ENCODE peak calls at places on chromosomes 7 and 10, in nine cellular contexts. G, O, F, H, D, I, S, U and A are unnamed samples.

GRCh38 chr7:9945882-9946281 is 1027.8 kb upstream of the PHF14 start:
- DNase-seq in I (no peak), O (no peak), S (no peak), D (no peak), G (no peak), H (no peak), U (no peak), F (no peak), A (no peak)

GRCh38 chr10:74213571-74214162 is 62.6 kb downstream of the ADK start:
- DNase-seq in O (peak), G (no peak), F (peak), U (no peak), S (peak), I (no peak), H (peak), D (peak), A (no peak)

GRCh38 chr10:94123253-94123995 is 129.7 kb downstream of the PLCE1 start:
- DNase-seq in D (peak), O (no peak), H (no peak), G (no peak), F (no peak), I (no peak), U (no peak), S (no peak), A (no peak)

GRCh38 chr10:73225518-73225917 is 21.5 kb downstream of the DNAJC9 start:
- DNase-seq in H (no peak), F (no peak), S (no peak), O (no peak), D (no peak), U (no peak), I (no peak), G (no peak), A (no peak)

GRCh38 chr10:60270426-60270825 is 119.2 kb downstream of the ANK3 start:
- DNase-seq in U (no peak), F (no peak), I (no peak), H (no peak), D (no peak), S (no peak), G (no peak), O (no peak), A (no peak)

GRCh38 chr7:117393781-117394180 is 33.5 kb downstream of the ASZ1 start:
- DNase-seq in I (no peak), S (no peak), D (no peak), F (no peak), G (no peak), O (no peak), H (no peak), U (no peak), A (no peak)

GRCh38 chr10:34124522-34125035 is 690.5 kb downstream of the PARD3 start:
- DNase-seq in I (no peak), F (no peak), O (no peak), S (no peak), G (no peak), U (no peak), H (no peak), D (peak), A (peak)

GRCh38 chr7:157519246-157519645 is 182.4 kb downstream of the DNAJB6 start:
- DNase-seq in F (no peak), S (no peak), D (no peak), U (no peak), H (no peak), G (peak), O (no peak), I (peak), A (no peak)

GRCh38 chr7:34260282-34260681 is 354.9 kb downstream of the BMPER start:
- DNase-seq in F (no peak), S (peak), U (no peak), I (no peak), H (no peak), D (peak), G (no peak), O (no peak), A (no peak)

GRCh38 chr10:30606313-30606712 is 23.2 kb downstream of the LYZL2 start:
- DNase-seq in S (no peak), G (no peak), H (no peak), F (no peak), I (no peak), U (no peak), O (no peak), D (peak), A (no peak)

GRCh38 chr10:78742730-78743615 is 325.8 kb upstream of the ZMIZ1 start:
- DNase-seq in F (no peak), I (peak), D (no peak), O (no peak), G (peak), H (no peak), S (peak), U (no peak), A (no peak)

GRCh38 chr10:51300617-51301350 is 226.5 kb downstream of the PRKG1 start:
- DNase-seq in G (no peak), H (no peak), O (no peak), I (no peak), F (no peak), D (no peak), U (no peak), S (no peak), A (no peak)

GRCh38 chr7:96495751-96496216 is 173.9 kb upstream of the SLC25A13 start:
- DNase-seq in U (peak), O (no peak), H (no peak), G (no peak), S (no peak), I (no peak), F (no peak), D (no peak), A (no peak)

GRCh38 chr7:135710417-135711138 is 17.4 kb downstream of the SLC13A4 start:
- DNase-seq in U (no peak), S (no peak), O (no peak), D (peak), G (no peak), F (peak), I (no peak), H (no peak), A (no peak)

GRCh38 chr7:129882531-129882930 is 70.2 kb downstream of the UBE2H start:
- DNase-seq in O (no peak), S (no peak), H (no peak), D (no peak), G (no peak), F (no peak), I (no peak), U (no peak), A (no peak)

GRCh38 chr7:157021893-157022680 is 11.6 kb upstream of the MNX1 start:
- DNase-seq in G (no peak), H (no peak), U (no peak), S (no peak), D (no peak), I (no peak), F (no peak), O (no peak), A (no peak)

GRCh38 chr7:139995034-139995915 is 67.5 kb downstream of the PARP12 start:
- DNase-seq in F (no peak), I (peak), H (no peak), S (no peak), U (no peak), O (no peak), G (no peak), D (no peak), A (no peak)

GRCh38 chr10:115402690-115403089 is 309.5 kb downstream of the ATRNL1 start:
- DNase-seq in H (no peak), F (no peak), I (no peak), O (no peak), U (no peak), S (no peak), G (no peak), D (no peak), A (no peak)

GRCh38 chr10:33215154-33215553 is 119.3 kb downstream of the NRP1 start:
- DNase-seq in S (no peak), D (no peak), F (no peak), G (no peak), U (no peak), O (no peak), H (no peak), I (no peak), A (no peak)

GRCh38 chr10:43140414-43140813 is 2.2 kb downstream of the CSGALNACT2 start:
- DNase-seq in D (peak), S (no peak), H (no peak), G (no peak), O (no peak), U (no peak), I (no peak), F (no peak), A (no peak)

GRCh38 chr7:105849122-105849855 is 27.1 kb downstream of the ATXN7L1 start:
- DNase-seq in G (no peak), H (no peak), U (peak), F (no peak), O (no peak), I (no peak), D (peak), S (no peak), A (peak)

GRCh38 chr7:84216477-84216876 is 21.9 kb upstream of the SEMA3A start:
- DNase-seq in F (no peak), U (no peak), H (no peak), S (no peak), O (no peak), I (no peak), D (no peak), G (no peak), A (no peak)

GRCh38 chr7:31408120-31408729 is 67.7 kb upstream of the NEUROD6 start:
- DNase-seq in U (no peak), H (no peak), O (no peak), S (no peak), F (peak), G (no peak), D (peak), I (no peak), A (no peak)

GRCh38 chr7:49346200-49346899 is 422.0 kb downstream of the CDC14C start:
- DNase-seq in I (no peak), S (peak), H (no peak), G (no peak), F (no peak), D (no peak), O (no peak), U (no peak), A (no peak)

GRCh38 chr10:32788359-32788758 is 169.7 kb downstream of the ITGB1 start:
- DNase-seq in I (no peak), D (no peak), S (no peak), G (no peak), U (no peak), H (no peak), O (no peak), F (no peak), A (no peak)

GRCh38 chr10:55370021-55370420 is 569.0 kb upstream of the PCDH15 start:
- DNase-seq in S (no peak), F (no peak), I (no peak), O (no peak), G (no peak), U (no peak), D (no peak), H (no peak), A (no peak)

GRCh38 chr10:3533296-3533695 is 251.7 kb downstream of the KLF6 start:
- DNase-seq in F (no peak), D (no peak), G (no peak), H (no peak), O (no peak), U (no peak), I (no peak), S (no peak), A (no peak)

GRCh38 chr10:119252051-119252465 is 44.7 kb downstream of the GRK5 start:
- DNase-seq in U (no peak), F (peak), H (peak), D (no peak), O (no peak), S (no peak), I (no peak), G (no peak), A (peak)

GRCh38 chr10:34780818-34781380 is 34.2 kb downstream of the PARD3 start:
- DNase-seq in S (no peak), U (peak), G (peak), D (no peak), F (peak), I (no peak), H (peak), O (no peak), A (no peak)

GRCh38 chr7:1555046-1555812 is 776 bp downstream of the TMEM184A start:
- DNase-seq in S (no peak), O (peak), H (peak), D (peak), G (no peak), I (peak), F (peak), U (no peak), A (peak)

GRCh38 chr10:97788552-97789442 is 17.0 kb upstream of the SFRP5 start:
- DNase-seq in D (no peak), S (no peak), O (peak), U (no peak), G (no peak), F (peak), H (no peak), I (peak), A (peak)

GRCh38 chr7:2521952-2522591 is 2.5 kb downstream of the LFNG start:
- DNase-seq in I (no peak), O (peak), F (no peak), D (peak), H (no peak), S (no peak), U (no peak), G (no peak), A (peak)

GRCh38 chr10:120979435-120980315 is 128.5 kb downstream of the WDR11 start:
- DNase-seq in U (no peak), G (no peak), I (peak), H (peak), S (no peak), D (peak), O (peak), F (no peak), A (peak)

GRCh38 chr10:19466709-19467108 is 349.5 kb upstream of the PLXDC2 start:
- DNase-seq in U (no peak), O (no peak), S (no peak), D (no peak), G (no peak), F (no peak), H (no peak), I (no peak), A (no peak)

GRCh38 chr10:51718804-51719291 is 19.5 kb upstream of the CSTF2T start:
- DNase-seq in S (no peak), G (no peak), F (no peak), U (no peak), D (peak), I (no peak), H (no peak), O (no peak), A (no peak)

GRCh38 chr10:67784584-67784983 is 53.4 kb downstream of the DNAJC12 start:
- DNase-seq in F (no peak), I (no peak), O (no peak), U (no peak), D (no peak), H (no peak), G (no peak), S (no peak), A (no peak)

GRCh38 chr10:16832351-16833080 is 15.3 kb upstream of the RSU1 start:
- DNase-seq in U (no peak), S (no peak), D (peak), F (no peak), I (peak), O (peak), H (no peak), G (no peak), A (peak)

GRCh38 chr10:70540089-70540788 is 61.7 kb downstream of the PALD1 start:
- DNase-seq in U (no peak), G (no peak), I (no peak), S (no peak), O (no peak), D (peak), F (peak), H (peak), A (peak)
- TF ChIP-seq EP300 in U (no peak), G (no peak), I (no peak), S (no peak), O (no peak), D (no peak), F (no peak), H (no peak), A (no peak)

DNA sequence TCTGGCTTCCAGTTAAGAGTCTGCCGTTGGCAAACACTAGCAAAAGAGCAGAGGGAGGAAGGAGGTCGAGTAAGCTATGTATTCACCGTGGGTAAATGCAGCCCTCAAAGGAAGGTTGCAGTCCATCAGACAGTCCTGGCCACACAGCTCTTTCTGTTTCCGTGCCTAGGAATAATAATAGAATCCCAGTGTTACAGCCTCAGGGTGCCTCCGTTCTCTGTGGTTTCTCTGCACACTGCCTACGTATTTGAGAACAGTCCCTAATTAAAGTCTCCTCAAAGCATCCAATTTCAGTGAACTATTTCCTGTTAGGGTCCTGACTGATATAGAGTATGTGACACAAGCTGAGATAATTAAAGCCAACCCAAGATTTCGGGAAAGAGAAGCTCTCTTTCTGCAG is 176.7 kb downstream of the GPAM start:
- DNase-seq in I (no peak), G (no peak), H (no peak), O (no peak), F (no peak), D (no peak), S (no peak), U (no peak), A (no peak)
- H3K4me3 ChIP-seq in I (no peak), G (no peak), H (no peak), O (no peak), F (no peak), D (no peak), S (no peak), U (no peak), A (no peak)

GRCh38 chr10:22003111-22003963 is at the start of gene DNAJC1:
- DNase-seq in D (peak), G (peak), O (peak), F (peak), I (peak), S (peak), H (peak), U (peak), A (peak)

GRCh38 chr10:22002531-22003110 is 909 bp downstream of the DNAJC1 start:
- DNase-seq in U (no peak), G (no peak), O (no peak), D (peak), I (no peak), S (peak), F (peak), H (no peak), A (no peak)

GRCh38 chr10:22006379-22006884 is 2.9 kb upstream of the DNAJC1 start:
- DNase-seq in F (no peak), H (no peak), S (no peak), U (no peak), O (no peak), D (no peak), I (no peak), G (no peak), A (no peak)

GRCh38 chr10:22005763-22006162 is 2.2 kb upstream of the DNAJC1 start:
- DNase-seq in S (no peak), U (no peak), F (no peak), O (no peak), I (no peak), D (no peak), H (no peak), G (no peak), A (no peak)

GRCh38 chr10:22003964-22004281 is 393 bp upstream of the DNAJC1 start:
- DNase-seq in O (no peak), H (no peak), G (no peak), S (no peak), D (no peak), U (no peak), F (no peak), I (no peak), A (no peak)
- TF ChIP-seq POLR2A in O (no peak), H (no peak), G (no peak), S (no peak), D (no peak), U (no peak), F (no peak), I (no peak), A (no peak)

GRCh38 chr10:1573981-1574380 is 163.3 kb downstream of the ADARB2 start:
- DNase-seq in O (no peak), S (no peak), D (no peak), H (no peak), U (no peak), I (peak), F (no peak), G (peak), A (no peak)

GRCh38 chr10:1574719-1575118 is 162.6 kb downstream of the ADARB2 start:
- DNase-seq in F (no peak), G (peak), D (no peak), U (no peak), H (no peak), S (no peak), O (no peak), I (no peak), A (no peak)

GRCh38 chr10:1577371-1577770 is 160.0 kb downstream of the ADARB2 start:
- DNase-seq in H (no peak), G (peak), O (no peak), S (no peak), D (no peak), U (no peak), F (no peak), I (no peak), A (no peak)

GRCh38 chr10:1576467-1577259 is 160.7 kb downstream of the ADARB2 start:
- DNase-seq in I (no peak), F (no peak), U (no peak), S (no peak), G (peak), D (no peak), O (no peak), H (no peak), A (no peak)

GRCh38 chr10:1575481-1576244 is 161.7 kb downstream of the ADARB2 start:
- DNase-seq in H (no peak), U (no peak), I (no peak), O (no peak), D (no peak), F (no peak), G (peak), S (no peak), A (no peak)
- TF ChIP-seq EP300 in H (no peak), U (no peak), I (no peak), O (no peak), D (no peak), F (no peak), G (no peak), S (no peak), A (no peak)

DNA sequence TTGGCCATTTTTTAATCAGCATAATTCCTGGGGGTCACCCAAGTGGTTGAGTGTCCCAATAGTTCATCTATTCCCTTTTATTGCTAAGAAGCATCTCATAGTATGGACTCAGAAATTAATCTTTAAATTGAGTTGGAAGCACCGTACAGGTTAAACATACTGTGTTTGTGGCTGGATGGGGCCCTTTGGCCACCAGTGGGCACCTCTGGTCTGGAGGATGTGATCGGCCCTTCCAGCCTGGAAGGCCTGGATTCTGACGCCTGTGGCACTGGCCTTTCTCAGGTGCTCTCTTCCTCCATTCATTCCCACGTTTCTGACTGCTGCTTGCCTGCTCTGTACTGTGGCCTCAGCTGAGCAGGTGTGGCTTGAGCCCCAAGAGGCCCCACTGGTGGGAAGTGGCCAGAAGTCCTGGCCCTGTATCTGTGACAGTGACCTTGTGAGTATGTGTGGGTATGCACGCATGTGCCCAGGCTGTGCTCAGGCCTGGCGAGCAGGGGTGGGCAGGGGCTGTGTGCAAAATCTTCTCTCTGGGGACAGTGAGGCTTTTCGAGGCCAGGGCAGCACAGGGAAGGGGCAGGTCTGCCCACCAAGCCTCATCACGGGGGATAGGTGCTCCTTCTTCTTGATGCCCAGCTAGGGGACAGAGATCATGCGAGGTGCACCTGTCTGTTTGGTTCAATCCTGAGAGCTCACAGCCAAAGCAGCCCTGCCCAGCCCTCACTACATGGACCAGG is 30.1 kb downstream of the LDB3 start:
- DNase-seq in F (no peak), D (no peak), O (no peak), G (no peak), I (no peak), U (no peak), H (no peak), S (no peak), A (no peak)
- H3K4me3 ChIP-seq in F (no peak), D (no peak), O (no peak), G (no peak), I (no peak), U (no peak), H (no peak), S (no peak), A (no peak)

GRCh38 chr7:74174606-74175082 is 488 bp downstream of the EIF4H start:
- DNase-seq in S (peak), F (peak), D (peak), I (peak), U (no peak), G (peak), H (peak), O (peak), A (no peak)
- TF ChIP-seq POLR2A in S (no peak), F (peak), D (no peak), I (no peak), U (no peak), G (no peak), H (no peak), O (no peak), A (no peak)